ENCODE peak calls at places on chromosomes 13 and 19, in ten cellular contexts. One of them, this sample, is unnamed.

GRCh38 chr19:45323671-45324081 is 1.0 kb upstream of the CKM start:
- DNase-seq in NCI-H510A treated with DMSO at 0.1 percent for 48 hours: no peak
- DNase-seq in naive B cell: no peak
- DNase-seq in IMR-90: no peak
- DNase-seq in Right ventricle myocardium superior: peak; percentile 83
- DNase-seq in stimulated activated CD4-positive, alpha-beta T cell treated with anti-CD3 and anti-CD28 coated beads, Interleukin-4, amount 100 ng/mL, for 24 hours: no peak
- DNase-seq in GDM1: no peak
- DNase-seq in AG10803: no peak
- DNase-seq in mesenchymal stem cell: no peak
- DNase-seq in mucosa of descending colon: no peak
- DNase-seq in this sample: no peak

GRCh38 chr19:56601375-56601774 is 6.3 kb downstream of the ZNF71 start:
- DNase-seq in NCI-H510A treated with DMSO at 0.1 percent for 48 hours: no peak
- DNase-seq in naive B cell: no peak
- DNase-seq in IMR-90: peak; percentile 8
- DNase-seq in Right ventricle myocardium superior: no peak
- DNase-seq in stimulated activated CD4-positive, alpha-beta T cell treated with anti-CD3 and anti-CD28 coated beads, Interleukin-4, amount 100 ng/mL, for 24 hours: no peak
- DNase-seq in GDM1: no peak
- DNase-seq in AG10803: no peak
- DNase-seq in mesenchymal stem cell: no peak
- DNase-seq in mucosa of descending colon: no peak
- DNase-seq in this sample: no peak

GRCh38 chr19:16795731-16796130 is 33.5 kb upstream of the SIN3B start:
- DNase-seq in NCI-H510A treated with DMSO at 0.1 percent for 48 hours: no peak
- DNase-seq in naive B cell: no peak
- DNase-seq in IMR-90: no peak
- DNase-seq in Right ventricle myocardium superior: no peak
- DNase-seq in stimulated activated CD4-positive, alpha-beta T cell treated with anti-CD3 and anti-CD28 coated beads, Interleukin-4, amount 100 ng/mL, for 24 hours: no peak
- DNase-seq in GDM1: no peak
- DNase-seq in AG10803: no peak
- DNase-seq in mesenchymal stem cell: no peak
- DNase-seq in mucosa of descending colon: no peak
- DNase-seq in this sample: no peak

GRCh38 chr13:78194904-78195639 is 276.4 kb upstream of the EDNRB start:
- DNase-seq in NCI-H510A treated with DMSO at 0.1 percent for 48 hours: no peak
- DNase-seq in naive B cell: no peak
- DNase-seq in IMR-90: peak; percentile 69
- DNase-seq in Right ventricle myocardium superior: no peak
- DNase-seq in stimulated activated CD4-positive, alpha-beta T cell treated with anti-CD3 and anti-CD28 coated beads, Interleukin-4, amount 100 ng/mL, for 24 hours: no peak
- DNase-seq in GDM1: no peak
- DNase-seq in AG10803: peak; percentile 16
- DNase-seq in mesenchymal stem cell: no peak
- DNase-seq in mucosa of descending colon: no peak
- DNase-seq in this sample: no peak

GRCh38 chr13:49452725-49453457 is 8.8 kb downstream of the SETDB2 start:
- DNase-seq in NCI-H510A treated with DMSO at 0.1 percent for 48 hours: no peak
- DNase-seq in naive B cell: no peak
- DNase-seq in IMR-90: no peak
- DNase-seq in Right ventricle myocardium superior: no peak
- DNase-seq in stimulated activated CD4-positive, alpha-beta T cell treated with anti-CD3 and anti-CD28 coated beads, Interleukin-4, amount 100 ng/mL, for 24 hours: no peak
- DNase-seq in GDM1: no peak
- DNase-seq in AG10803: no peak
- DNase-seq in mesenchymal stem cell: no peak
- DNase-seq in mucosa of descending colon: no peak
- DNase-seq in this sample: no peak

GRCh38 chr19:46821512-46822359 is 28.9 kb downstream of the AP2S1 start:
- DNase-seq in NCI-H510A treated with DMSO at 0.1 percent for 48 hours: peak; percentile 71
- DNase-seq in naive B cell: peak; percentile 67
- DNase-seq in IMR-90: no peak
- DNase-seq in Right ventricle myocardium superior: peak; percentile 55
- DNase-seq in stimulated activated CD4-positive, alpha-beta T cell treated with anti-CD3 and anti-CD28 coated beads, Interleukin-4, amount 100 ng/mL, for 24 hours: peak; percentile 58
- DNase-seq in GDM1: no peak
- DNase-seq in AG10803: no peak
- DNase-seq in mesenchymal stem cell: no peak
- DNase-seq in mucosa of descending colon: peak; percentile 39
- DNase-seq in this sample: no peak

GRCh38 chr19:45670670-45671453 is 2.8 kb downstream of the GIPR start:
- DNase-seq in NCI-H510A treated with DMSO at 0.1 percent for 48 hours: no peak
- DNase-seq in naive B cell: no peak
- DNase-seq in IMR-90: peak; percentile 72
- DNase-seq in Right ventricle myocardium superior: peak; percentile 77
- DNase-seq in stimulated activated CD4-positive, alpha-beta T cell treated with anti-CD3 and anti-CD28 coated beads, Interleukin-4, amount 100 ng/mL, for 24 hours: peak; percentile 50
- DNase-seq in GDM1: no peak
- DNase-seq in AG10803: peak; percentile 42
- DNase-seq in mesenchymal stem cell: peak; percentile 88
- DNase-seq in mucosa of descending colon: peak; percentile 95
- DNase-seq in this sample: peak; percentile 84

GRCh38 chr13:80217614-80218456 is 123.1 kb downstream of the SPRY2 start:
- DNase-seq in NCI-H510A treated with DMSO at 0.1 percent for 48 hours: no peak
- DNase-seq in naive B cell: no peak
- DNase-seq in IMR-90: peak; percentile 71
- DNase-seq in Right ventricle myocardium superior: no peak
- DNase-seq in stimulated activated CD4-positive, alpha-beta T cell treated with anti-CD3 and anti-CD28 coated beads, Interleukin-4, amount 100 ng/mL, for 24 hours: no peak
- DNase-seq in GDM1: no peak
- DNase-seq in AG10803: no peak
- DNase-seq in mesenchymal stem cell: no peak
- DNase-seq in mucosa of descending colon: no peak
- DNase-seq in this sample: no peak

GRCh38 chr19:39843919-39844793 is 2.0 kb downstream of the FBL start:
- DNase-seq in NCI-H510A treated with DMSO at 0.1 percent for 48 hours: peak; percentile 36
- DNase-seq in naive B cell: peak; percentile 45
- DNase-seq in IMR-90: peak; percentile 58
- DNase-seq in Right ventricle myocardium superior: no peak
- DNase-seq in stimulated activated CD4-positive, alpha-beta T cell treated with anti-CD3 and anti-CD28 coated beads, Interleukin-4, amount 100 ng/mL, for 24 hours: peak; percentile 44
- DNase-seq in GDM1: no peak
- DNase-seq in AG10803: peak; percentile 60
- DNase-seq in mesenchymal stem cell: peak; percentile 69
- DNase-seq in mucosa of descending colon: peak; percentile 68
- DNase-seq in this sample: no peak

GRCh38 chr19:47549341-47549768 is 23.6 kb downstream of the ZNF541 start:
- DNase-seq in NCI-H510A treated with DMSO at 0.1 percent for 48 hours: peak; percentile 32
- DNase-seq in naive B cell: no peak
- DNase-seq in IMR-90: no peak
- DNase-seq in Right ventricle myocardium superior: no peak
- DNase-seq in stimulated activated CD4-positive, alpha-beta T cell treated with anti-CD3 and anti-CD28 coated beads, Interleukin-4, amount 100 ng/mL, for 24 hours: no peak
- DNase-seq in GDM1: no peak
- DNase-seq in AG10803: no peak
- DNase-seq in mesenchymal stem cell: no peak
- DNase-seq in mucosa of descending colon: no peak
- DNase-seq in this sample: no peak

GRCh38 chr19:45542234-45542668 is 35.0 kb downstream of the VASP start:
- DNase-seq in NCI-H510A treated with DMSO at 0.1 percent for 48 hours: no peak
- DNase-seq in naive B cell: no peak
- DNase-seq in IMR-90: no peak
- DNase-seq in Right ventricle myocardium superior: no peak
- DNase-seq in stimulated activated CD4-positive, alpha-beta T cell treated with anti-CD3 and anti-CD28 coated beads, Interleukin-4, amount 100 ng/mL, for 24 hours: no peak
- DNase-seq in GDM1: no peak
- DNase-seq in AG10803: no peak
- DNase-seq in mesenchymal stem cell: no peak
- DNase-seq in mucosa of descending colon: no peak
- DNase-seq in this sample: no peak

GRCh38 chr13:74145249-74145970 is 11.2 kb upstream of the KLF12 start:
- DNase-seq in NCI-H510A treated with DMSO at 0.1 percent for 48 hours: no peak
- DNase-seq in naive B cell: no peak
- DNase-seq in IMR-90: peak; percentile 91
- DNase-seq in Right ventricle myocardium superior: no peak
- DNase-seq in stimulated activated CD4-positive, alpha-beta T cell treated with anti-CD3 and anti-CD28 coated beads, Interleukin-4, amount 100 ng/mL, for 24 hours: no peak
- DNase-seq in GDM1: no peak
- DNase-seq in AG10803: peak; percentile 60
- DNase-seq in mesenchymal stem cell: peak; percentile 70
- DNase-seq in mucosa of descending colon: no peak
- DNase-seq in this sample: no peak

GRCh38 chr13:30504081-30504480 is 38.3 kb upstream of the HMGB1 start:
- DNase-seq in NCI-H510A treated with DMSO at 0.1 percent for 48 hours: no peak
- DNase-seq in naive B cell: no peak
- DNase-seq in IMR-90: peak; percentile 31
- DNase-seq in Right ventricle myocardium superior: no peak
- DNase-seq in stimulated activated CD4-positive, alpha-beta T cell treated with anti-CD3 and anti-CD28 coated beads, Interleukin-4, amount 100 ng/mL, for 24 hours: no peak
- DNase-seq in GDM1: no peak
- DNase-seq in AG10803: peak; percentile 16
- DNase-seq in mesenchymal stem cell: no peak
- DNase-seq in mucosa of descending colon: no peak
- DNase-seq in this sample: no peak

GRCh38 chr13:113726961-113727411 is 32.0 kb upstream of the TMEM255B start:
- DNase-seq in NCI-H510A treated with DMSO at 0.1 percent for 48 hours: no peak
- DNase-seq in naive B cell: no peak
- DNase-seq in IMR-90: peak; percentile 31
- DNase-seq in Right ventricle myocardium superior: peak; percentile 41
- DNase-seq in stimulated activated CD4-positive, alpha-beta T cell treated with anti-CD3 and anti-CD28 coated beads, Interleukin-4, amount 100 ng/mL, for 24 hours: no peak
- DNase-seq in GDM1: no peak
- DNase-seq in AG10803: peak; percentile 30
- DNase-seq in mesenchymal stem cell: no peak
- DNase-seq in mucosa of descending colon: no peak
- DNase-seq in this sample: no peak

GRCh38 chr19:33304760-33305647 is 2.7 kb upstream of the CEBPA start:
- DNase-seq in NCI-H510A treated with DMSO at 0.1 percent for 48 hours: no peak
- DNase-seq in naive B cell: no peak
- DNase-seq in IMR-90: no peak
- DNase-seq in Right ventricle myocardium superior: no peak
- DNase-seq in stimulated activated CD4-positive, alpha-beta T cell treated with anti-CD3 and anti-CD28 coated beads, Interleukin-4, amount 100 ng/mL, for 24 hours: no peak
- DNase-seq in GDM1: no peak
- DNase-seq in AG10803: no peak
- DNase-seq in mesenchymal stem cell: no peak
- DNase-seq in mucosa of descending colon: peak; percentile 88
- DNase-seq in this sample: no peak

GRCh38 chr13:50829896-50830295 is 13.6 kb downstream of the DLEU7 start:
- DNase-seq in NCI-H510A treated with DMSO at 0.1 percent for 48 hours: no peak
- DNase-seq in naive B cell: no peak
- DNase-seq in IMR-90: no peak
- DNase-seq in Right ventricle myocardium superior: no peak
- DNase-seq in stimulated activated CD4-positive, alpha-beta T cell treated with anti-CD3 and anti-CD28 coated beads, Interleukin-4, amount 100 ng/mL, for 24 hours: no peak
- DNase-seq in GDM1: no peak
- DNase-seq in AG10803: peak; percentile 88
- DNase-seq in mesenchymal stem cell: peak; percentile 62
- DNase-seq in mucosa of descending colon: no peak
- DNase-seq in this sample: no peak

GRCh38 chr13:19586904-19587634 is 25.7 kb upstream of the TPTE2 start:
- DNase-seq in NCI-H510A treated with DMSO at 0.1 percent for 48 hours: no peak
- DNase-seq in naive B cell: peak; percentile 44
- DNase-seq in IMR-90: peak; percentile 34
- DNase-seq in Right ventricle myocardium superior: peak; percentile 52
- DNase-seq in stimulated activated CD4-positive, alpha-beta T cell treated with anti-CD3 and anti-CD28 coated beads, Interleukin-4, amount 100 ng/mL, for 24 hours: peak; percentile 80
- DNase-seq in GDM1: peak; percentile 77
- DNase-seq in AG10803: peak; percentile 46
- DNase-seq in mesenchymal stem cell: no peak
- DNase-seq in mucosa of descending colon: peak; percentile 42
- DNase-seq in this sample: no peak

GRCh38 chr13:54965881-54966280 is 1937.3 kb downstream of the OLFM4 start:
- DNase-seq in NCI-H510A treated with DMSO at 0.1 percent for 48 hours: no peak
- DNase-seq in naive B cell: no peak
- DNase-seq in IMR-90: no peak
- DNase-seq in Right ventricle myocardium superior: no peak
- DNase-seq in stimulated activated CD4-positive, alpha-beta T cell treated with anti-CD3 and anti-CD28 coated beads, Interleukin-4, amount 100 ng/mL, for 24 hours: no peak
- DNase-seq in GDM1: no peak
- DNase-seq in AG10803: no peak
- DNase-seq in mesenchymal stem cell: peak; percentile 76
- DNase-seq in mucosa of descending colon: no peak
- DNase-seq in this sample: no peak

GRCh38 chr13:113956571-113956970 is 17.3 kb downstream of the C13orf46 start:
- DNase-seq in NCI-H510A treated with DMSO at 0.1 percent for 48 hours: no peak
- DNase-seq in naive B cell: no peak
- DNase-seq in IMR-90: no peak
- DNase-seq in Right ventricle myocardium superior: peak; percentile 30
- DNase-seq in stimulated activated CD4-positive, alpha-beta T cell treated with anti-CD3 and anti-CD28 coated beads, Interleukin-4, amount 100 ng/mL, for 24 hours: no peak
- DNase-seq in GDM1: no peak
- DNase-seq in AG10803: no peak
- DNase-seq in mesenchymal stem cell: no peak
- DNase-seq in mucosa of descending colon: no peak
- DNase-seq in this sample: no peak

GRCh38 chr13:108342369-108343289 is 73.1 kb downstream of the TNFSF13B start:
- DNase-seq in NCI-H510A treated with DMSO at 0.1 percent for 48 hours: peak; percentile 60
- DNase-seq in naive B cell: no peak
- DNase-seq in IMR-90: peak; percentile 35
- DNase-seq in Right ventricle myocardium superior: no peak
- DNase-seq in stimulated activated CD4-positive, alpha-beta T cell treated with anti-CD3 and anti-CD28 coated beads, Interleukin-4, amount 100 ng/mL, for 24 hours: no peak
- DNase-seq in GDM1: no peak
- DNase-seq in AG10803: peak; percentile 29
- DNase-seq in mesenchymal stem cell: peak; percentile 38
- DNase-seq in mucosa of descending colon: no peak
- DNase-seq in this sample: peak; percentile 44

GRCh38 chr19:4591296-4591695 is 31.8 kb upstream of the SEMA6B start:
- DNase-seq in NCI-H510A treated with DMSO at 0.1 percent for 48 hours: no peak
- DNase-seq in naive B cell: no peak
- DNase-seq in IMR-90: no peak
- DNase-seq in Right ventricle myocardium superior: no peak
- DNase-seq in stimulated activated CD4-positive, alpha-beta T cell treated with anti-CD3 and anti-CD28 coated beads, Interleukin-4, amount 100 ng/mL, for 24 hours: no peak
- DNase-seq in GDM1: no peak
- DNase-seq in AG10803: no peak
- DNase-seq in mesenchymal stem cell: no peak
- DNase-seq in mucosa of descending colon: no peak
- DNase-seq in this sample: no peak

GRCh38 chr19:11125994-11126685 is 29.4 kb downstream of the SPC24 start:
- DNase-seq in NCI-H510A treated with DMSO at 0.1 percent for 48 hours: peak; percentile 41
- DNase-seq in naive B cell: peak; percentile 64
- DNase-seq in IMR-90: peak; percentile 64
- DNase-seq in Right ventricle myocardium superior: peak; percentile 87
- DNase-seq in stimulated activated CD4-positive, alpha-beta T cell treated with anti-CD3 and anti-CD28 coated beads, Interleukin-4, amount 100 ng/mL, for 24 hours: peak; percentile 81
- DNase-seq in GDM1: peak; percentile 14
- DNase-seq in AG10803: peak; percentile 69
- DNase-seq in mesenchymal stem cell: peak; percentile 85
- DNase-seq in mucosa of descending colon: peak; percentile 90
- DNase-seq in this sample: peak; percentile 47

GRCh38 chr13:113113846-113114271 is 8.3 kb downstream of the F7 start:
- DNase-seq in NCI-H510A treated with DMSO at 0.1 percent for 48 hours: no peak
- DNase-seq in naive B cell: no peak
- DNase-seq in IMR-90: no peak
- DNase-seq in Right ventricle myocardium superior: no peak
- DNase-seq in stimulated activated CD4-positive, alpha-beta T cell treated with anti-CD3 and anti-CD28 coated beads, Interleukin-4, amount 100 ng/mL, for 24 hours: no peak
- DNase-seq in GDM1: no peak
- DNase-seq in AG10803: no peak
- DNase-seq in mesenchymal stem cell: no peak
- DNase-seq in mucosa of descending colon: no peak
- DNase-seq in this sample: no peak

GRCh38 chr13:73698859-73699258 is 435.3 kb downstream of the KLF12 start:
- DNase-seq in NCI-H510A treated with DMSO at 0.1 percent for 48 hours: no peak
- DNase-seq in naive B cell: no peak
- DNase-seq in IMR-90: peak; percentile 44
- DNase-seq in Right ventricle myocardium superior: no peak
- DNase-seq in stimulated activated CD4-positive, alpha-beta T cell treated with anti-CD3 and anti-CD28 coated beads, Interleukin-4, amount 100 ng/mL, for 24 hours: no peak
- DNase-seq in GDM1: no peak
- DNase-seq in AG10803: peak; percentile 13
- DNase-seq in mesenchymal stem cell: no peak
- DNase-seq in mucosa of descending colon: no peak
- DNase-seq in this sample: no peak

GRCh38 chr19:42199440-42200115 is 17.9 kb downstream of the DEDD2 start:
- DNase-seq in NCI-H510A treated with DMSO at 0.1 percent for 48 hours: no peak
- DNase-seq in naive B cell: peak; percentile 47
- DNase-seq in IMR-90: no peak
- DNase-seq in Right ventricle myocardium superior: peak; percentile 77
- DNase-seq in stimulated activated CD4-positive, alpha-beta T cell treated with anti-CD3 and anti-CD28 coated beads, Interleukin-4, amount 100 ng/mL, for 24 hours: peak; percentile 51
- DNase-seq in GDM1: peak; percentile 75
- DNase-seq in AG10803: no peak
- DNase-seq in mesenchymal stem cell: no peak
- DNase-seq in mucosa of descending colon: peak; percentile 44
- DNase-seq in this sample: no peak

GRCh38 chr13:30026909-30027308 is 176.5 kb upstream of the UBL3 start:
- DNase-seq in NCI-H510A treated with DMSO at 0.1 percent for 48 hours: no peak
- DNase-seq in naive B cell: no peak
- DNase-seq in IMR-90: no peak
- DNase-seq in Right ventricle myocardium superior: no peak
- DNase-seq in stimulated activated CD4-positive, alpha-beta T cell treated with anti-CD3 and anti-CD28 coated beads, Interleukin-4, amount 100 ng/mL, for 24 hours: no peak
- DNase-seq in GDM1: no peak
- DNase-seq in AG10803: no peak
- DNase-seq in mesenchymal stem cell: no peak
- DNase-seq in mucosa of descending colon: no peak
- DNase-seq in this sample: no peak